ENCODE peak calls at places on chromosomes 5 and 9, in five cellular contexts. One of them, this sample, is unnamed.

GRCh38 chr9:125580701-125581286 is 126.2 kb downstream of the MAPKAP1 start:
- DNase-seq in K562: no peak
- DNase-seq in GM12878: peak; percentile 25
- DNase-seq in HepG2: no peak
- DNase-seq in HCT116: no peak
- DNase-seq in this sample: no peak

GRCh38 chr5:136891601-136892000 is 526.3 kb upstream of the TRPC7 start:
- DNase-seq in K562: no peak
- DNase-seq in HepG2: no peak
- DNase-seq in HCT116: no peak
- DNase-seq in GM12878: no peak
- DNase-seq in this sample: no peak

GRCh38 chr5:121805931-121806330 is 45.8 kb upstream of the FTMT start:
- DNase-seq in HepG2: peak; percentile 1
- DNase-seq in GM12878: no peak
- DNase-seq in K562: no peak
- DNase-seq in HCT116: no peak
- DNase-seq in this sample: no peak

GRCh38 chr5:147507480-147508126 is 2.3 kb downstream of the DPYSL3 start:
- DNase-seq in HepG2: no peak
- DNase-seq in K562: no peak
- DNase-seq in HCT116: no peak
- DNase-seq in GM12878: no peak
- DNase-seq in this sample: no peak

GRCh38 chr9:111833941-111834340 is 39.2 kb upstream of the SHOC1 start:
- DNase-seq in HepG2: no peak
- DNase-seq in K562: no peak
- DNase-seq in HCT116: no peak
- DNase-seq in GM12878: no peak
- DNase-seq in this sample: no peak

GRCh38 chr5:74361406-74362358 is 278.8 kb downstream of the ENC1 start:
- DNase-seq in HepG2: peak; percentile 97
- DNase-seq in K562: no peak
- DNase-seq in HCT116: no peak
- DNase-seq in GM12878: no peak
- DNase-seq in this sample: no peak

GRCh38 chr5:156981481-156981880 is 18.5 kb upstream of the TIMD4 start:
- DNase-seq in HCT116: no peak
- DNase-seq in K562: no peak
- DNase-seq in HepG2: no peak
- DNase-seq in GM12878: no peak
- DNase-seq in this sample: no peak

GRCh38 chr5:13809921-13810320 is 134.6 kb downstream of the DNAH5 start:
- DNase-seq in HepG2: no peak
- DNase-seq in K562: no peak
- DNase-seq in GM12878: no peak
- DNase-seq in HCT116: no peak
- DNase-seq in this sample: no peak

GRCh38 chr5:142364251-142365145 is 39.7 kb upstream of the SPRY4 start:
- DNase-seq in HepG2: no peak
- DNase-seq in HCT116: no peak
- DNase-seq in K562: peak; percentile 62
- DNase-seq in GM12878: no peak
- DNase-seq in this sample: no peak

GRCh38 chr9:107242073-107243063 is 40.7 kb upstream of the RAD23B start:
- DNase-seq in HCT116: no peak
- DNase-seq in K562: no peak
- DNase-seq in GM12878: no peak
- DNase-seq in HepG2: no peak
- DNase-seq in this sample: no peak

GRCh38 chr9:127519301-127520166 is 68.2 kb downstream of the LRSAM1 start:
- DNase-seq in HepG2: no peak
- DNase-seq in GM12878: peak; percentile 19
- DNase-seq in K562: no peak
- DNase-seq in HCT116: no peak
- DNase-seq in this sample: no peak

GRCh38 chr5:520196-520849 is 3.9 kb downstream of the SLC9A3 start:
- DNase-seq in K562: no peak
- DNase-seq in GM12878: no peak
- DNase-seq in HCT116: no peak
- DNase-seq in HepG2: no peak
- DNase-seq in this sample: no peak
- TF ChIP-seq JUND in K562: no peak
- TF ChIP-seq JUND in GM12878: no peak
- TF ChIP-seq JUND in HCT116: no peak
- TF ChIP-seq JUND in HepG2: no peak
- TF ChIP-seq JUND in this sample: no peak

GRCh38 chr9:12759767-12760166 is 15.1 kb upstream of the LURAP1L start:
- DNase-seq in HepG2: no peak
- DNase-seq in HCT116: no peak
- DNase-seq in K562: no peak
- DNase-seq in GM12878: no peak
- DNase-seq in this sample: no peak
- TF ChIP-seq JUND in HepG2: no peak
- TF ChIP-seq JUND in HCT116: no peak
- TF ChIP-seq JUND in K562: no peak
- TF ChIP-seq JUND in GM12878: no peak
- TF ChIP-seq JUND in this sample: no peak

GRCh38 chr5:17012289-17012688 is 76.2 kb upstream of the MYO10 start:
- DNase-seq in K562: no peak
- DNase-seq in GM12878: no peak
- DNase-seq in HepG2: no peak
- DNase-seq in HCT116: no peak
- DNase-seq in this sample: no peak
- TF ChIP-seq JUND in K562: no peak
- TF ChIP-seq JUND in GM12878: no peak
- TF ChIP-seq JUND in HepG2: no peak
- TF ChIP-seq JUND in HCT116: no peak
- TF ChIP-seq JUND in this sample: no peak

GRCh38 chr5:113909782-113910181 is 396.3 kb downstream of the YTHDC2 start:
- DNase-seq in K562: no peak
- DNase-seq in HCT116: no peak
- DNase-seq in HepG2: no peak
- DNase-seq in GM12878: no peak
- DNase-seq in this sample: no peak
- TF ChIP-seq JUND in K562: no peak
- TF ChIP-seq JUND in HCT116: no peak
- TF ChIP-seq JUND in HepG2: no peak
- TF ChIP-seq JUND in GM12878: no peak
- TF ChIP-seq JUND in this sample: no peak

DNA sequence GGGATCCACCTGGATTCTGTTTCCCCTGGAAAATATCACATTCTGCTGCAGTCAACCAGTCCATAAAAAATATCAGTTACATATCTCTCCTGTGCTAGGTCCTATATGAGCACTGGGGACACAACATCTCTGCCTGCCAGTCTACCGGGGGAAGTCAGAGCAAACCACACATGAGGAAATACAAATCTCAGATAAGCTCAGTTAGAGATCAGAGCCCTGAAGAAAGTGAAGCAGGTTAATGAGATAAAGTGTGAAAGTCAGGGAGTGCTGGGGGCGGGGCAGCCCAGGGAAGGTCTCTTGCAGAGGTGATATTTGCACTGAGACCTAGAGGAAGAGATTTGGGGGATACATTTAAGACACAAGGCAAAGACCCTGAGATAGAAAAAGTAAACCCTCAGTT is 67.8 kb upstream of the SLC1A1 start:
- DNase-seq in GM12878: no peak
- DNase-seq in K562: no peak
- DNase-seq in HepG2: no peak
- DNase-seq in HCT116: no peak
- DNase-seq in this sample: no peak
- TF ChIP-seq JUND in GM12878: no peak
- TF ChIP-seq JUND in K562: no peak
- TF ChIP-seq JUND in HepG2: no peak
- TF ChIP-seq JUND in HCT116: no peak
- TF ChIP-seq JUND in this sample: no peak

GRCh38 chr5:53416144-53416730 is 64.2 kb upstream of the FST start:
- DNase-seq in K562: no peak
- DNase-seq in HepG2: no peak
- DNase-seq in GM12878: no peak
- DNase-seq in HCT116: peak; percentile 12
- DNase-seq in this sample: no peak
- TF ChIP-seq JUND in K562: no peak
- TF ChIP-seq JUND in HepG2: no peak
- TF ChIP-seq JUND in GM12878: no peak
- TF ChIP-seq JUND in HCT116: no peak
- TF ChIP-seq JUND in this sample: no peak

GRCh38 chr5:42870882-42871418 is 59.3 kb upstream of the SELENOP start:
- DNase-seq in HCT116: no peak
- DNase-seq in GM12878: no peak
- DNase-seq in K562: no peak
- DNase-seq in HepG2: no peak
- DNase-seq in this sample: no peak
- TF ChIP-seq JUND in HCT116: no peak
- TF ChIP-seq JUND in GM12878: no peak
- TF ChIP-seq JUND in K562: no peak
- TF ChIP-seq JUND in HepG2: no peak
- TF ChIP-seq JUND in this sample: no peak